ENCODE peak calls at places on chromosomes 2 and 18, in seven cellular contexts. E is sigmoid colon; Y is ascending aorta; N is ELF-1; G is stimulated activated naive B cell treated with anti-CD40 and anti-IgM and Interleukin-4, amounts not matched to agents 10 μg/mL and 1 μg/mL and 100 μg/mL, for 72 hours; K is GM03348; L is MCF 10A. W is an unnamed sample.
A peak's percentile ranks its signal among the peaks of the same experiment; 100 is the strongest.

GRCh38 chr2:128232965-128233789 is 85.5 kb downstream of the HS6ST1 start:
- DNase-seq in E (peak; percentile 92), Y (peak; percentile 88), N (peak; percentile 91), G (peak; percentile 78), K (peak; percentile 96), L (peak; percentile 71), W (peak; percentile 89)

GRCh38 chr2:112137516-112138142 is 556 bp upstream of the FBLN7 start:
- DNase-seq in E (no peak), Y (no peak), N (no peak), G (no peak), K (peak; percentile 40), L (no peak), W (peak; percentile 33)

GRCh38 chr2:72920317-72921087 is 3.2 kb downstream of the EMX1 start:
- DNase-seq in E (peak; percentile 41), Y (no peak), N (peak; percentile 72), G (peak; percentile 36), K (no peak), L (no peak), W (peak; percentile 75)

GRCh38 chr2:204434660-204435462 is 110.4 kb upstream of the PARD3B start:
- DNase-seq in E (no peak), Y (no peak), N (no peak), G (no peak), K (no peak), L (no peak), W (peak; percentile 14)

GRCh38 chr2:362924-363323 is 75.0 kb upstream of the ALKAL2 start:
- DNase-seq in E (no peak), Y (no peak), N (no peak), G (no peak), K (no peak), L (no peak), W (no peak)

GRCh38 chr2:69073928-69074575 is 61.1 kb downstream of the ANTXR1 start:
- DNase-seq in E (no peak), Y (no peak), N (no peak), G (no peak), K (no peak), L (peak; percentile 21), W (no peak)

GRCh38 chr2:232894746-232895145 is 24.7 kb downstream of the SNORC start:
- DNase-seq in E (peak; percentile 56), Y (no peak), N (no peak), G (no peak), K (no peak), L (no peak), W (no peak)

GRCh38 chr2:11612553-11613215 is 57.3 kb downstream of the NTSR2 start:
- DNase-seq in E (no peak), Y (no peak), N (no peak), G (no peak), K (no peak), L (no peak), W (no peak)

GRCh38 chr2:10891391-10891790 is 20.3 kb upstream of the KCNF1 start:
- DNase-seq in E (no peak), Y (no peak), N (no peak), G (no peak), K (no peak), L (no peak), W (no peak)

GRCh38 chr2:236095502-236095901 is 72.7 kb downstream of the GBX2 start:
- DNase-seq in E (no peak), Y (no peak), N (no peak), G (no peak), K (no peak), L (no peak), W (no peak)

GRCh38 chr18:43563780-43564179 is 286.5 kb upstream of the SYT4 start:
- DNase-seq in E (no peak), Y (no peak), N (peak; percentile 23), G (no peak), K (peak; percentile 41), L (peak; percentile 56), W (peak; percentile 76)

GRCh38 chr18:52009958-52010357 is 330.0 kb upstream of the DCC start:
- DNase-seq in E (no peak), Y (no peak), N (no peak), G (no peak), K (no peak), L (no peak), W (no peak)

W was measured in mesendoderm.